ENCODE peak calls at places on chromosome 5, in four cellular contexts. One of them, this sample, is unnamed.

GRCh38 chr5:124932791-124933600 is 186.6 kb upstream of the ZNF608 start:
- DNase-seq in left lung: no peak
- DNase-seq in effector memory CD4-positive, alpha-beta T cell: no peak
- DNase-seq in lung: no peak
- DNase-seq in this sample: no peak

GRCh38 chr5:151238303-151238741 is 14.4 kb upstream of the CCDC69 start:
- DNase-seq in effector memory CD4-positive, alpha-beta T cell: no peak
- DNase-seq in lung: no peak
- DNase-seq in left lung: no peak
- DNase-seq in this sample: no peak

GRCh38 chr5:141094481-141095262 is at the start of gene PCDHB2:
- DNase-seq in effector memory CD4-positive, alpha-beta T cell: no peak
- DNase-seq in left lung: no peak
- DNase-seq in lung: no peak
- DNase-seq in this sample: no peak

GRCh38 chr5:107247427-107247826 is 423.3 kb downstream of the EFNA5 start:
- DNase-seq in lung: no peak
- DNase-seq in effector memory CD4-positive, alpha-beta T cell: no peak
- DNase-seq in left lung: no peak
- DNase-seq in this sample: no peak

GRCh38 chr5:95872333-95873268 is 50.1 kb upstream of the GLRX start:
- DNase-seq in lung: no peak
- DNase-seq in effector memory CD4-positive, alpha-beta T cell: no peak
- DNase-seq in left lung: no peak
- DNase-seq in this sample: no peak

GRCh38 chr5:154287136-154287535 is 96.6 kb downstream of the GALNT10 start:
- DNase-seq in lung: peak; percentile 69
- DNase-seq in effector memory CD4-positive, alpha-beta T cell: no peak
- DNase-seq in left lung: no peak
- DNase-seq in this sample: no peak

GRCh38 chr5:39009280-39009679 is 64.9 kb downstream of the RICTOR start:
- DNase-seq in lung: no peak
- DNase-seq in effector memory CD4-positive, alpha-beta T cell: no peak
- DNase-seq in left lung: no peak
- DNase-seq in this sample: no peak

GRCh38 chr5:171421331-171422262 is 2.1 kb downstream of the FGF18 start:
- DNase-seq in left lung: no peak
- DNase-seq in effector memory CD4-positive, alpha-beta T cell: no peak
- DNase-seq in lung: no peak
- DNase-seq in this sample: no peak

GRCh38 chr5:83179966-83180365 is 102.6 kb downstream of the XRCC4 start:
- DNase-seq in effector memory CD4-positive, alpha-beta T cell: no peak
- DNase-seq in left lung: no peak
- DNase-seq in lung: no peak
- DNase-seq in this sample: no peak

GRCh38 chr5:103298557-103298956 is 40.0 kb downstream of the MACIR start:
- DNase-seq in lung: no peak
- DNase-seq in effector memory CD4-positive, alpha-beta T cell: no peak
- DNase-seq in left lung: no peak
- DNase-seq in this sample: no peak

GRCh38 chr5:12840972-12841371 is 936.7 kb upstream of the CTNND2 start:
- DNase-seq in lung: no peak
- DNase-seq in effector memory CD4-positive, alpha-beta T cell: no peak
- DNase-seq in left lung: no peak
- DNase-seq in this sample: no peak

GRCh38 chr5:72392326-72392733 is 72.2 kb downstream of the PTCD2 start:
- DNase-seq in effector memory CD4-positive, alpha-beta T cell: no peak
- DNase-seq in lung: no peak
- DNase-seq in left lung: no peak
- DNase-seq in this sample: no peak

GRCh38 chr5:63401434-63402046 is 560.7 kb downstream of the HTR1A start:
- DNase-seq in effector memory CD4-positive, alpha-beta T cell: no peak
- DNase-seq in left lung: peak; percentile 47
- DNase-seq in lung: peak; percentile 54
- DNase-seq in this sample: peak; percentile 28

GRCh38 chr5:133854554-133854953 is 113.9 kb downstream of the C5orf15 start:
- DNase-seq in effector memory CD4-positive, alpha-beta T cell: no peak
- DNase-seq in lung: no peak
- DNase-seq in left lung: no peak
- DNase-seq in this sample: no peak

GRCh38 chr5:65479527-65479926 is 2.2 kb downstream of the ADAMTS6 start:
- DNase-seq in left lung: no peak
- DNase-seq in effector memory CD4-positive, alpha-beta T cell: no peak
- DNase-seq in lung: no peak
- DNase-seq in this sample: no peak
- H3K27ac ChIP-seq in left lung: no peak overlapping the region
- H3K27ac ChIP-seq in effector memory CD4-positive, alpha-beta T cell: no peak overlapping the region
- H3K27ac ChIP-seq in lung: peak overlapping the region; percentile 85
- H3K27ac ChIP-seq in this sample: no peak overlapping the region

DNA sequence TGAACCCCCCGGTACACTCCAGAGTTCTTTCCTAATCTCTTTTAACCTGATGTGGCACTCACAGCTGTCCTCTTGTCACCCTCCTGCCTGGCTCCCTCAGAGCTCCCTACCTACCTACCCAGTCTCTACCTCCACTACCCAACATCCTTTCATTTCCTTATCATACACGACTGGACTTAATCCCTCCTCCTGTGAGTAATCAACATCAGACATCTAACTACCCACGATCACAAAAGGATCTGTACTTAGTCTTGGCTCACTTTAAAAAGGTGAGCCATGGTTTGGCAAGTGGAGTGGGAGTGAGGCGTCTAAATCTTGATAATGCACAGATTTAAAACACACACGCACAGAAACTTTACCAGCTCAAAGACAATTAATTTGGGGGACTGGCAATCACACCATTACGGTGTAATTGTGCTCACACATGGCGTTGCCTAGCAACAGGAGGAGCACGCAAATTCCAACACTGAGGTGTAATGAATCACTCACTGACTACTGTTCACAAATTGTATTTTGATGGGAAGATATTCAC is 235.9 kb downstream of the EPB41L4A start:
- DNase-seq in lung: no peak
- DNase-seq in left lung: no peak
- DNase-seq in effector memory CD4-positive, alpha-beta T cell: no peak
- DNase-seq in this sample: no peak
- H3K27ac ChIP-seq in lung: no peak overlapping the region
- H3K27ac ChIP-seq in left lung: no peak overlapping the region
- H3K27ac ChIP-seq in effector memory CD4-positive, alpha-beta T cell: no peak overlapping the region
- H3K27ac ChIP-seq in this sample: no peak overlapping the region

DNA sequence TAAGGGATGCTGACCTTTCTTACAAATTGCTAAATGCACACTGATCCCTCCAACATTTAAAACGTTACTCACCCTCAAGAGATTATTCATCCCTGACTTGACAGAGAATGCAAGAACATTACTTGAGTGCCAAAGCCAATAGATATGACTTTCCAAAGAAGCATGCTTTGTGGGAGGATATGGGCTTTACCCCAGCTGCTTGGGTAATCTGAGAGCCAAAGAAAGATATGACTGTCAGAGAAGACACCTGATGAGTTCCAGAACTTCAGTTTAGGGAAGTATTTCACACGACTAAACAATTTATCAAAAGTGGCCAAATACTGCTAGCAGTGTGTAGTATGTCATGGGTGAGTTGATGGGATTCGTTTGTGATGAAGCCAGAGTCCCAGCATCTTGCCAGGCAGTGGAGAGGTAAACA is 7.4 kb upstream of the SPDL1 start:
- DNase-seq in left lung: no peak
- DNase-seq in effector memory CD4-positive, alpha-beta T cell: no peak
- DNase-seq in lung: no peak
- DNase-seq in this sample: no peak
- H3K27ac ChIP-seq in left lung: no peak overlapping the region
- H3K27ac ChIP-seq in effector memory CD4-positive, alpha-beta T cell: no peak overlapping the region
- H3K27ac ChIP-seq in lung: no peak overlapping the region
- H3K27ac ChIP-seq in this sample: no peak overlapping the region

GRCh38 chr5:177085985-177086917 is at the start of gene FGFR4:
- DNase-seq in left lung: peak; percentile 87
- DNase-seq in effector memory CD4-positive, alpha-beta T cell: peak; percentile 61
- DNase-seq in lung: peak; percentile 72
- DNase-seq in this sample: no peak
- H3K27ac ChIP-seq in left lung: no peak within 1 kb of the TSS
- H3K27ac ChIP-seq in effector memory CD4-positive, alpha-beta T cell: no peak within 1 kb of the TSS
- H3K27ac ChIP-seq in lung: no peak within 1 kb of the TSS
- H3K27ac ChIP-seq in this sample: no peak within 1 kb of the TSS

GRCh38 chr5:89128097-89128496 is 245.1 kb upstream of the MEF2C start:
- DNase-seq in effector memory CD4-positive, alpha-beta T cell: no peak
- DNase-seq in left lung: no peak
- DNase-seq in lung: no peak
- DNase-seq in this sample: no peak
- H3K27ac ChIP-seq in effector memory CD4-positive, alpha-beta T cell: no peak overlapping the region
- H3K27ac ChIP-seq in left lung: no peak overlapping the region
- H3K27ac ChIP-seq in lung: no peak overlapping the region
- H3K27ac ChIP-seq in this sample: no peak overlapping the region

GRCh38 chr5:129356846-129357245 is 103.3 kb upstream of the ADAMTS19 start:
- DNase-seq in effector memory CD4-positive, alpha-beta T cell: no peak
- DNase-seq in lung: no peak
- DNase-seq in left lung: no peak
- DNase-seq in this sample: no peak

GRCh38 chr5:129361441-129362025 is 98.6 kb upstream of the ADAMTS19 start:
- DNase-seq in left lung: no peak
- DNase-seq in lung: no peak
- DNase-seq in effector memory CD4-positive, alpha-beta T cell: no peak
- DNase-seq in this sample: no peak

GRCh38 chr5:129359450-129359849 is 100.6 kb upstream of the ADAMTS19 start:
- DNase-seq in left lung: no peak
- DNase-seq in lung: no peak
- DNase-seq in effector memory CD4-positive, alpha-beta T cell: no peak
- DNase-seq in this sample: no peak

GRCh38 chr5:129363991-129364390 is 96.1 kb upstream of the ADAMTS19 start:
- DNase-seq in left lung: no peak
- DNase-seq in effector memory CD4-positive, alpha-beta T cell: no peak
- DNase-seq in lung: no peak
- DNase-seq in this sample: no peak

GRCh38 chr5:129358069-129358468 is 102.0 kb upstream of the ADAMTS19 start:
- DNase-seq in effector memory CD4-positive, alpha-beta T cell: no peak
- DNase-seq in left lung: peak; percentile 17
- DNase-seq in lung: no peak
- DNase-seq in this sample: no peak
- H3K27ac ChIP-seq in effector memory CD4-positive, alpha-beta T cell: no peak overlapping the region
- H3K27ac ChIP-seq in left lung: no peak overlapping the region
- H3K27ac ChIP-seq in lung: no peak overlapping the region
- H3K27ac ChIP-seq in this sample: no peak overlapping the region

DNA sequence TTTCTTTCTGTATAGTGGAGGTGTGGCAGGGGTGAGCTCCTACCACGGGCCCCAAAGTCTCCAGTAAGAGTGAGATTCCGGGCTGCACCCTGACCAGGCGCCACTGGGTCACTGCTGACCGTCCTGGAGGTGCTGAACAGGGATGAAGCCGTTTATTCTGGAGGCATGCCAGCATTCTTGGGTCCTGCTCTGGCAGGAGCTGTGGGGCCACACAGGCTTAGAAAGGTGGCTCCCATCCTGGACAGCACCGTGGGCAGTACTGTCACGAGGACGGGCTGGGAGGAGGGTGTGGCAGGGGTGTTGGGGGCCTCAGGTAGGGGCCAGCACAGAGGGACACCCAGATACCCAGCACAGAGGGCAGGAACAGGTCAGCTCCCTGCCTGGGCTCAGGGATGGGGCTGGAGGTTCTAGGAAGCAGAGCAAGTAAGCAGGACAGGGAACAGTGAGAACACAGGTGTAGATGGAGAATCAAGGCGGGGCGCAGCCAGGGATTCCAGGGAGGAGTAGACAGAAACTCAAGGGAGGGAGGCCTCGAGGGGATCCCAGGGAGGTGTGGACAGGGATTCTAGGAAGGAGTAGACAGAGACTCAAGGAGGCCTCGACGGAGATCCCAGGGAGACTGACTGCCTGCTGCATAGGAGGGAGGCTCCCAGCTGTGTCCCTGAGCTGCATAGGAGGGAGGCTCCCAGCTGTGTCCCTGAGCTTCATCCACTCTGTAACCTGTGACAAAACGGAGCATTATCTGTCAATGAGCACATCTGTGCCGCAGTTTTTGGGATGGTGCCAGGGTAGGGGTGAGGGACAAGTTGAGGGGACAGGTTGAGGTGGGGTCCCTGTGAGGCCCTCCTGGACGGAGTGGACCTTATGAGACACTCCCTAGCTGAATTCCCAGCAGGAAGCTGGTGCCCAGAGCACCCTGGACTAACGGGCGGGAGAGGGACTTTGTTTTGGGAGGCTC is 1.1 kb upstream of the PLEKHG4B start:
- DNase-seq in effector memory CD4-positive, alpha-beta T cell: no peak
- DNase-seq in lung: no peak
- DNase-seq in left lung: no peak
- DNase-seq in this sample: no peak
- H3K27ac ChIP-seq in effector memory CD4-positive, alpha-beta T cell: no peak overlapping the region
- H3K27ac ChIP-seq in lung: no peak overlapping the region
- H3K27ac ChIP-seq in left lung: no peak overlapping the region
- H3K27ac ChIP-seq in this sample: no peak overlapping the region

GRCh38 chr5:169294621-169295020 is 6.3 kb downstream of the SLIT3 start:
- DNase-seq in lung: no peak
- DNase-seq in effector memory CD4-positive, alpha-beta T cell: no peak
- DNase-seq in left lung: no peak
- DNase-seq in this sample: no peak

GRCh38 chr5:169295241-169295747 is 5.6 kb downstream of the SLIT3 start:
- DNase-seq in left lung: no peak
- DNase-seq in lung: no peak
- DNase-seq in effector memory CD4-positive, alpha-beta T cell: no peak
- DNase-seq in this sample: no peak

GRCh38 chr5:169299146-169299545 is 1.8 kb downstream of the SLIT3 start:
- DNase-seq in left lung: no peak
- DNase-seq in effector memory CD4-positive, alpha-beta T cell: no peak
- DNase-seq in lung: peak; percentile 26
- DNase-seq in this sample: no peak

GRCh38 chr5:169298193-169298592 is 2.7 kb downstream of the SLIT3 start:
- DNase-seq in left lung: no peak
- DNase-seq in effector memory CD4-positive, alpha-beta T cell: no peak
- DNase-seq in lung: peak; percentile 27
- DNase-seq in this sample: no peak

DNA sequence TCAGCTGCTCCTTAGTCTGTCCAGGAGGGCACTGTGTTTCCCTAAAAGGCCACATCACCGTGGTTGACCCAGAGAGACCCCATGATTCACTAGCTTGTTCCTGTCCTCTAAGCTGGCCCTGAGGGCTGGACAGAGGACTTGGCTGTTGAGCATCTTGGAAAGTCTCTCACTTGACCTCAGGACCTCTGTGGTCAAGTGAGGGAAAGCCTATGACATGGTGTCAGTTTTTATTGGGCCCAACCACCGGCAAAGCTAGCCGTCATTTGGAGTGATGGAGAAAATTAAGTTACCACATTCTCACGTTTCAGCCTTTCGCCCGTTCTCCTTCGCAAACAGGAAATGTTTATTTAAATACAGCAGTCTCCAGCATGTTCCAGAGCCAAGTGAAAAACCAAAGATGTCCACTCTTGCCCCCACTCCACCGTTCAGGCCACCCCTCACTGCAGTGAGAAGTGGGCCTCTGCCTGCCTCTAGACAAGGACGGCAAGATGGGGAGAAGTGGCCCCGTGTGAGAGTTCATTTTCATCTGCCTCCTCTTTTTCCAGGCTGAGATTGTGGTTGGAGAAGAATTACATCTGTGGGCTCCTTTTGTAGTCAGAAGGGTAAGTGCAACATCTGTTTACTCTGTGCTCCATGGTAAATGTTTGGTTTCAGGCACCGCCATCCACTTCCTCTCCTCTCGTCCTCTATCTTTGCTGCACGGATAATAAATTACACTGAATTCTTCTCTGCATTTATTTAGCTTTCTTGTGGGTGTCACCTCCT is 4.3 kb downstream of the SLIT3 start:
- DNase-seq in lung: peak; percentile 36
- DNase-seq in left lung: no peak
- DNase-seq in effector memory CD4-positive, alpha-beta T cell: no peak
- DNase-seq in this sample: no peak
- H3K27ac ChIP-seq in lung: no peak overlapping the region
- H3K27ac ChIP-seq in left lung: peak overlapping the region; percentile 53
- H3K27ac ChIP-seq in effector memory CD4-positive, alpha-beta T cell: no peak overlapping the region
- H3K27ac ChIP-seq in this sample: no peak overlapping the region